ENCODE peak calls at places on chromosome 10, in nine cellular contexts. K is body of pancreas, N is suprapubic skin, T is heart left ventricle, A is H9, C is left ventricle myocardium inferior, O is hepatocyte, W is ascending aorta, G is uterus. R is an unnamed sample. For H3K4me1, the result is how much of the 10 kb centered on the place peaks cover.

GRCh38 chr10:95248989-95249388 is 41.8 kb downstream of the PDLIM1 start:
- DNase-seq in N (no peak), K (no peak), W (no peak), G (no peak), A (peak), T (peak), C (peak), O (no peak), R (no peak)

GRCh38 chr10:28708921-28709461 is 31.7 kb downstream of the BAMBI start:
- DNase-seq in W (no peak), A (no peak), G (no peak), T (no peak), N (no peak), K (no peak), C (no peak), O (no peak), R (no peak)

GRCh38 chr10:70872281-70872680 is 16.1 kb downstream of the PCBD1 start:
- DNase-seq in A (no peak), W (no peak), T (no peak), N (no peak), K (no peak), G (no peak), C (no peak), O (no peak), R (no peak)

GRCh38 chr10:50605280-50606270 is 18.2 kb downstream of the SGMS1 start:
- DNase-seq in O (peak), C (no peak), W (no peak), N (no peak), G (peak), A (no peak), K (peak), T (peak), R (peak)

GRCh38 chr10:47361293-47361692 is 13.1 kb downstream of the RBP3 start:
- DNase-seq in G (no peak), T (no peak), W (no peak), A (peak), C (no peak), O (peak), K (peak), N (peak), R (no peak)

GRCh38 chr10:75108684-75109458 is 2.6 kb upstream of the SAMD8 start:
- DNase-seq in G (no peak), W (no peak), C (no peak), T (peak), A (peak), N (peak), K (peak), O (peak), R (no peak)

GRCh38 chr10:113628607-113629153 is 35.2 kb downstream of the NRAP start:
- DNase-seq in N (no peak), G (no peak), K (no peak), T (no peak), C (no peak), O (no peak), W (no peak), A (no peak), R (no peak)

GRCh38 chr10:110163192-110163773 is 44.1 kb upstream of the MXI1 start:
- DNase-seq in C (no peak), N (no peak), G (no peak), O (no peak), K (no peak), T (no peak), W (no peak), A (peak), R (no peak)

GRCh38 chr10:119368991-119369869 is 161.9 kb downstream of the GRK5 start:
- DNase-seq in A (no peak), G (no peak), T (no peak), O (no peak), W (no peak), K (no peak), C (no peak), N (no peak), R (no peak)

GRCh38 chr10:9853405-9854010 is 1164.2 kb upstream of the CELF2 start:
- DNase-seq in N (no peak), C (peak), W (no peak), O (no peak), T (no peak), K (peak), G (no peak), A (no peak), R (no peak)

GRCh38 chr10:50567384-50567783 is 56.4 kb downstream of the SGMS1 start:
- DNase-seq in K (peak), N (no peak), A (no peak), W (no peak), G (no peak), O (no peak), T (no peak), C (no peak), R (no peak)

GRCh38 chr10:111539246-111539645 is 462.4 kb downstream of the ADRA2A start:
- DNase-seq in G (no peak), C (no peak), K (no peak), T (no peak), W (no peak), N (no peak), O (no peak), A (no peak), R (no peak)

GRCh38 chr10:29409241-29410051 is 120.6 kb downstream of the LYZL1 start:
- DNase-seq in T (peak), O (no peak), W (no peak), K (peak), G (peak), C (peak), N (peak), A (no peak), R (peak)

GRCh38 chr10:131729361-131729760 is 171.4 kb upstream of the PPP2R2D start:
- DNase-seq in K (no peak), G (no peak), O (no peak), C (no peak), N (peak), W (no peak), T (no peak), A (peak), R (no peak)

GRCh38 chr10:69333205-69333604 is 54.9 kb downstream of the HK1 start:
- DNase-seq in W (peak), T (no peak), N (no peak), C (no peak), G (no peak), K (peak), A (peak), O (peak), R (peak)

GRCh38 chr10:69336952-69337311 is 58.6 kb downstream of the HK1 start:
- DNase-seq in N (no peak), K (no peak), C (no peak), T (no peak), A (no peak), W (no peak), G (no peak), O (no peak), R (no peak)

GRCh38 chr10:69335613-69336012 is 57.3 kb downstream of the HK1 start:
- DNase-seq in A (no peak), K (no peak), N (no peak), T (no peak), C (no peak), G (no peak), O (no peak), W (no peak), R (no peak)

GRCh38 chr10:69334258-69335062 is 56.2 kb downstream of the HK1 start:
- DNase-seq in A (peak), G (no peak), W (no peak), O (no peak), C (no peak), T (no peak), K (no peak), N (no peak), R (peak)

GRCh38 chr10:69335063-69335587 is 56.8 kb downstream of the HK1 start:
- DNase-seq in A (no peak), T (peak), K (peak), N (no peak), G (no peak), C (peak), W (no peak), O (no peak), R (no peak)
- H3K4me1 ChIP-seq in A (under half), T (half or more), K (under half), N (half or more), G (under half), C (half or more), W (half or more), O (under half), R (half or more)

DNA sequence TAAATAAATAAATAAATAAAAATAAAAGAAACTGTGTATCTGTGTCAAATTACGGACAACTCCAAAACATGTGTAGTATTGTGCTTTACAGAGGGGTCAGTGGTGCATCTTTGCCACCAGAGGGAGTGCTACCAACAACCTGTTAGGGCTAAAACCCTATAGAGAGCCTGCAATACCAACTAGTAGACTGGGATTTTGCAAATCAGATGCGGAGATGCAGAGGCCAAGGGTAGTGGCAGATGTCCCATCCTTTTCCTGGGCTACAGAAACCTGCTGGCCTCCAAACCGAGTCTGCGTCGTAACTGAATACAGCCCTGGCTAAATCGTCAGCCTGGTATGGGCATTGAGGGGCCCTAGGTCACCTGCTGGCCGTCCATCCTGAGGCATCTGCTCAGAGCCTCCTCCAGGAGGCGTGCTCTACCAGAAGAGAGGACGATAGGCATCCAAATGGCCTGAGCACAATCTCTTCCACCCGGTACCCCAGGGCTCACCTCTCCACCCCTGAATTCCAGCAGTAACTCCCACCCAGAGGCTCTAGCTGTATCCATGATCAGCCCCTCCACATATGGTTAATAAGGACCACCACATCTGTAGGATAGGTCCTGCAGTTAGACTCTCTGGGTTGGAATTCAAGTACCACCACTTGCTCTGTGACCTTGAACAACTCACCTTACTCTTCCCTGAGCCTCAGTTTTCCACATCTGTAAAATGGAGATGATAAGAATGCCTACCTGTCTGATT is 6.2 kb upstream of the RRP12 start:
- DNase-seq in G (peak), W (no peak), O (peak), C (no peak), A (peak), N (no peak), K (peak), T (peak), R (peak)
- H3K27ac ChIP-seq in G (no peak), W (no peak), O (no peak), C (peak), A (no peak), N (peak), K (peak), T (peak), R (no peak)

DNA sequence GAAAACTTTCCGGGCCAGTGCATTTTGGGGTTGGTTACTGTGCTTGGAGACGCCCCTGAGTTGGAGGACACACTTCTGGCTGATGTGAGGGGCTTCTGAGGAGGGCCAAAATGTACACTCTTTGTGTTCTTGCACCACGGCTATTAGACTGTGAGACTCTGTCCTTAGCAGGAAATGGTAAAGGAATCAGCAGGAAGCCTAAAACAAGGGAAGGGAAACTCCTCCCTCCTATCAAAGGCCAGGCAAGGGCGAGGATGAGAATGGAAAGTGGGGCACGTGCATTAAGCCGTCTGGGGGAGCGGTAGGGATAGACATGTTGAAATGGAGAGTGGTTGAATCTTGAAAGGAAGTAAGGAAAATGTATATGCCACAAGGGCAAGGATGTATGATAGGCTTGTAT is 1.8 kb upstream of the SRGN start:
- DNase-seq in K (no peak), O (no peak), N (no peak), T (peak), A (no peak), W (no peak), C (no peak), G (no peak), R (no peak)
- TF ChIP-seq CTCF in K (no peak), O (no peak), N (no peak), T (no peak), A (no peak), W (no peak), C (no peak), G (no peak), R (no peak)

GRCh38 chr10:14604181-14605142 is 170.2 kb downstream of the FAM107B start:
- DNase-seq in A (peak), O (peak), C (peak), W (peak), G (peak), N (peak), K (peak), T (peak), R (no peak)

GRCh38 chr10:14605231-14605925 is 169.3 kb downstream of the FAM107B start:
- DNase-seq in W (no peak), G (no peak), C (no peak), T (no peak), A (peak), N (no peak), O (no peak), K (no peak), R (peak)

GRCh38 chr10:14601872-14602725 is 172.6 kb downstream of the FAM107B start:
- DNase-seq in C (no peak), A (peak), T (no peak), O (peak), N (no peak), W (no peak), G (peak), K (peak), R (peak)

GRCh38 chr10:14602807-14603538 is 171.7 kb downstream of the FAM107B start:
- DNase-seq in W (no peak), C (no peak), N (no peak), T (no peak), O (no peak), K (no peak), G (no peak), A (no peak), R (no peak)

DNA sequence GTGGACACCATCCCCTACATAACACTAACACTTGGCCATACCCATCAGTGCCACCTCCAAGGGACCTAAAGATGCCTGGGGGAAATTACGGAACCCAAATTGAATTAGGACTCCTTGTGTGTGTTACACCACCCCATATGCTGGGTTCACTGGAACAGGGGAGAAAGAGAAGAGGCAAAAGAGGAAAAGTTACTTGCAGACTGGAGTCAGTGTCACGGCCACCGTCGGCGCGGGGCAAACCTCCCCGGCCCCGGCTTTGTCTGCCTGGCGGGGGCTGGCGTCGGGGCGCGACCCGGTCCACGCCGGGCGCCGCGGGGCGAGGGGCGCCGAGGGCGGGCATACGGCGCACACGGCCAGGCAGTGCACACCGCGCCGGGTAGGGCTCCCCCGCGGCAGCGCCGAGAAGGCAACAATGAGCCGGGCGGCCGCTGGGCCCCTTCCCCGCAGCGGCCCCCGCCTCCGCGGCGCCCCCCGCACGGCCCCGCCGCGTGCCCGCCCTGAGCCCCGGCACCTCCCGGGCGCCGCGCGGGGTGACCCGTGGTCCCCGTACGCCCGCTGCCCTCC is 171.1 kb downstream of the FAM107B start:
- DNase-seq in W (no peak), N (peak), O (peak), T (no peak), K (no peak), G (no peak), C (no peak), A (peak), R (peak)
- H3K4me1 ChIP-seq in W (under half), N (under half), O (under half), T (under half), K (under half), G (under half), C (under half), A (under half), R (under half)

DNA sequence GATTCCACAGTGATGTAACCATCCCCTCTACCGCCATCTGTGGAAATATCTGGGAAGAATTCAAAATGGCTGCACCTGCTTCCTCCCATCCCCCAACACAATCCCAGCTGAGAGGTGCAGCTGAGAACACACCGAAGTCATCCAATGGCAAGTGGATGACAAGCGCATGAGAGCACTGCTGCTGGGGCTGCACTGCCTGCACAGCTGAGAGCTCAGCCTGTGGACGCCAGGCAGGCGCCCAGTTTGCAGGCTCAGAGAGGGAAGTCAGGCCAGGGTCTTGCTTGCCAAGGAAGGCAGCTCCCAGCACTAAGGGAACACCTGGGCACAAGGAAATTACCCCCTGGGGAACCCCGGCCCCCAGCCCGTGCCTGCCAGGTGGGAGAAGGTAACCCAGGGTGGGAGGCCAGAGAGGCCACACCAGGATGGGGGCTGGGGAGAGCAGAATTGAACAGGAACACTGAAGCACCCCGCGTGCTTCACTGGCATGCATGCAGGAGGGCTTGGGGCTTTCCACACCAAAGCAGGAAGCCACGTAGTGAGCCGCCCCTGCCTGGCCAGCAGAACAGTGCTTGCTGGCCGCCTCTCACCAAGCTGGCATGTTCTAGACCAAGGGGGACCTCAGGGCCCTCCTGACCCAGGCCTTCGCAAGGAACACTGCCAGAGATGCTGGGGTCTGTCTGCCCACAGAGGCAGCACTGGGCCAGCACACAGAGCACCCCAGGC is 46.2 kb downstream of the FAM53B start:
- DNase-seq in K (no peak), N (no peak), O (no peak), T (no peak), G (no peak), C (no peak), A (no peak), W (no peak), R (no peak)
- H3K27ac ChIP-seq in K (no peak), N (no peak), O (no peak), T (peak), G (peak), C (peak), A (no peak), W (no peak), R (no peak)

DNA sequence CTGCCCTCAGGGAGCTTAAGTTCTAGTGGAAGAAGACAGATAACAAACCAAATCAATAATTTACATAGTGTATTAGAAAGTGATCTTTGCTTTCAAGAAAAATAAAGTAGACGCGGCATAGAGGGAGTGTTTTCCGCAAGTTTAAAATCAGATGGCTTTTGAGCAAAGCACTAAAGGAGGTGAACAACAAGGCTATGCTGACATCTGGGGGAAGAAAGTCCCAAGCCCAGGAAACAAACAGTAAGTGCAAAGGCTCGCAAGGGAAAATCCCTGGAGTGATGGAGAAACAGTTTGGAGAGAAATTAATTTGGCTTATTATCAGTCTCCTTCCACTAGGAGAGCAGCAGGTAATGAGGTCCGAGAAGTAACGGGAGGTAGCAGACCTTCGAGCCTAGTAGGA is 1.9 kb upstream of the CNNM2 start:
- DNase-seq in K (no peak), O (no peak), G (no peak), A (peak), N (no peak), T (no peak), W (no peak), C (no peak), R (no peak)
- TF ChIP-seq CTCF in K (no peak), O (no peak), G (no peak), A (no peak), N (no peak), T (no peak), W (no peak), C (no peak), R (no peak)

GRCh38 chr10:133324857-133325260 is 11.8 kb downstream of the CALY start:
- DNase-seq in A (no peak), K (no peak), C (no peak), W (no peak), T (no peak), O (no peak), G (no peak), N (no peak), R (no peak)
- H3K4me1 ChIP-seq in A (under half), K (under half), C (under half), W (under half), T (under half), O (under half), G (under half), N (under half), R (under half)

DNA sequence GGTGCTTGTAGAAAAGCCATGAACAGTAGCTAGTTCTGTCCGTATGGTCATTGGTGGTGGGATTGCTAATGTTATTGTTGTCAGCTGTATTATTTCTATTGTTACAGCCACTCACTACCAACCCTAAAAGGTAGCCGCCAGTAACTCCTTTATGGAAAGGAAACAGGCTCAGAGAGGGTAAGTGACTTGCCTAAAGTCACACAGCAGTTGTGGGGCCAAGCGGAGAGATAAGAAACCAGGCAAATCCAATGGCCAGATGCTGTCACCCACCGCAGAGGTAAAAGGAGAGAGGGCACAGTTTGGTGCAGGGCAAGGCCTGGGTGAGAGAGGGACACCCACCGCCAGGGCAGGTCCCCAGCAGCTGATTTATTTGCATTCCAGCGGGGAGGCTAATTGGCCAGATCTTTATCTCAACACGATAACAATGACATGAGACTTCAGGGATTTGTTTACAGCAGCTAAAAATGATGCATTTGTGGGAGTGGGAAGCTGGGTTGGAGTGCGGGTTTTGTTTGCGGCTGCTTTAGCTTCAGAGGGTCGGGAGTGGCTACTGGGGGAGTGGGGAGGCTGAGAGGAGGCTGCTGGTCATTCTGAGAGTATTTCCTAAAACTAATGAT is 8.6 kb upstream of the NKX2-3 start:
- DNase-seq in A (no peak), N (no peak), G (no peak), C (no peak), O (no peak), T (no peak), K (no peak), W (no peak), R (no peak)
- H3K27ac ChIP-seq in A (no peak), N (no peak), G (no peak), C (no peak), O (no peak), T (no peak), K (no peak), W (no peak), R (no peak)

GRCh38 chr10:2143213-2143882 is 406.0 kb upstream of the ADARB2 start:
- DNase-seq in C (no peak), N (no peak), T (no peak), W (no peak), K (no peak), G (no peak), O (no peak), A (no peak), R (no peak)

GRCh38 chr10:2137549-2138174 is 400.3 kb upstream of the ADARB2 start:
- DNase-seq in N (no peak), C (no peak), W (no peak), G (no peak), T (no peak), K (peak), O (peak), A (peak), R (peak)
- TF ChIP-seq CTCF in N (no peak), C (no peak), W (no peak), G (no peak), T (no peak), K (no peak), O (peak), A (peak), R (peak)